ENCODE peak calls at places on chromosomes 1 and 21, in nine cellular contexts. One of them, this sample, is unnamed.

GRCh38 chr1:93750946-93751345 is 69.3 kb upstream of the BCAR3 start:
- DNase-seq in brain pericyte: no peak
- DNase-seq in fibroblast of lung: no peak
- DNase-seq in OCI-LY7: peak
- DNase-seq in ELR: no peak
- DNase-seq in dermis blood vessel endothelial cell: peak
- DNase-seq in stimulated activated CD4-positive, alpha-beta T cell treated with anti-CD3 and anti-CD28 coated beads, Interleukin-15, amount 100 ng/mL, for 1 hour: no peak
- DNase-seq in GM13976: peak
- DNase-seq in stimulated activated naive CD8-positive, alpha-beta T cell treated with anti-CD3 and anti-CD28 coated beads, Interleukin-15, amount 100 ng/mL, for 72 hours: no peak
- DNase-seq in this sample: no peak

GRCh38 chr1:178599087-178599486 is 86.2 kb downstream of the TEX35 start:
- DNase-seq in brain pericyte: no peak
- DNase-seq in fibroblast of lung: no peak
- DNase-seq in OCI-LY7: peak
- DNase-seq in ELR: no peak
- DNase-seq in dermis blood vessel endothelial cell: no peak
- DNase-seq in stimulated activated CD4-positive, alpha-beta T cell treated with anti-CD3 and anti-CD28 coated beads, Interleukin-15, amount 100 ng/mL, for 1 hour: no peak
- DNase-seq in GM13976: no peak
- DNase-seq in stimulated activated naive CD8-positive, alpha-beta T cell treated with anti-CD3 and anti-CD28 coated beads, Interleukin-15, amount 100 ng/mL, for 72 hours: no peak
- DNase-seq in this sample: no peak

GRCh38 chr1:27395441-27396195 is 3.2 kb downstream of the GPR3 start:
- DNase-seq in brain pericyte: no peak
- DNase-seq in fibroblast of lung: peak
- DNase-seq in OCI-LY7: peak
- DNase-seq in ELR: peak
- DNase-seq in dermis blood vessel endothelial cell: peak
- DNase-seq in stimulated activated CD4-positive, alpha-beta T cell treated with anti-CD3 and anti-CD28 coated beads, Interleukin-15, amount 100 ng/mL, for 1 hour: peak
- DNase-seq in GM13976: peak
- DNase-seq in stimulated activated naive CD8-positive, alpha-beta T cell treated with anti-CD3 and anti-CD28 coated beads, Interleukin-15, amount 100 ng/mL, for 72 hours: peak
- DNase-seq in this sample: peak

GRCh38 chr21:26881504-26882228 is 36.5 kb upstream of the ADAMTS1 start:
- DNase-seq in brain pericyte: no peak
- DNase-seq in fibroblast of lung: peak
- DNase-seq in OCI-LY7: peak
- DNase-seq in ELR: peak
- DNase-seq in dermis blood vessel endothelial cell: peak
- DNase-seq in stimulated activated CD4-positive, alpha-beta T cell treated with anti-CD3 and anti-CD28 coated beads, Interleukin-15, amount 100 ng/mL, for 1 hour: no peak
- DNase-seq in GM13976: no peak
- DNase-seq in stimulated activated naive CD8-positive, alpha-beta T cell treated with anti-CD3 and anti-CD28 coated beads, Interleukin-15, amount 100 ng/mL, for 72 hours: no peak
- DNase-seq in this sample: no peak

GRCh38 chr1:226865590-226865989 is 4.8 kb upstream of the PSEN2 start:
- DNase-seq in brain pericyte: no peak
- DNase-seq in fibroblast of lung: no peak
- DNase-seq in OCI-LY7: no peak
- DNase-seq in ELR: no peak
- DNase-seq in dermis blood vessel endothelial cell: no peak
- DNase-seq in stimulated activated CD4-positive, alpha-beta T cell treated with anti-CD3 and anti-CD28 coated beads, Interleukin-15, amount 100 ng/mL, for 1 hour: no peak
- DNase-seq in GM13976: no peak
- DNase-seq in stimulated activated naive CD8-positive, alpha-beta T cell treated with anti-CD3 and anti-CD28 coated beads, Interleukin-15, amount 100 ng/mL, for 72 hours: no peak
- DNase-seq in this sample: no peak

GRCh38 chr1:151849871-151850270 is 3.6 kb downstream of the THEM5 start:
- DNase-seq in brain pericyte: no peak
- DNase-seq in fibroblast of lung: no peak
- DNase-seq in OCI-LY7: no peak
- DNase-seq in ELR: no peak
- DNase-seq in dermis blood vessel endothelial cell: no peak
- DNase-seq in stimulated activated CD4-positive, alpha-beta T cell treated with anti-CD3 and anti-CD28 coated beads, Interleukin-15, amount 100 ng/mL, for 1 hour: no peak
- DNase-seq in GM13976: no peak
- DNase-seq in stimulated activated naive CD8-positive, alpha-beta T cell treated with anti-CD3 and anti-CD28 coated beads, Interleukin-15, amount 100 ng/mL, for 72 hours: no peak
- DNase-seq in this sample: no peak

GRCh38 chr1:92262516-92262915 is 36.3 kb downstream of the GLMN start:
- DNase-seq in brain pericyte: no peak
- DNase-seq in fibroblast of lung: no peak
- DNase-seq in OCI-LY7: no peak
- DNase-seq in ELR: no peak
- DNase-seq in dermis blood vessel endothelial cell: peak
- DNase-seq in stimulated activated CD4-positive, alpha-beta T cell treated with anti-CD3 and anti-CD28 coated beads, Interleukin-15, amount 100 ng/mL, for 1 hour: no peak
- DNase-seq in GM13976: no peak
- DNase-seq in stimulated activated naive CD8-positive, alpha-beta T cell treated with anti-CD3 and anti-CD28 coated beads, Interleukin-15, amount 100 ng/mL, for 72 hours: no peak
- DNase-seq in this sample: no peak

GRCh38 chr1:233113009-233113712 is 162.8 kb downstream of the NTPCR start:
- DNase-seq in brain pericyte: peak
- DNase-seq in fibroblast of lung: peak
- DNase-seq in OCI-LY7: no peak
- DNase-seq in ELR: peak
- DNase-seq in dermis blood vessel endothelial cell: peak
- DNase-seq in stimulated activated CD4-positive, alpha-beta T cell treated with anti-CD3 and anti-CD28 coated beads, Interleukin-15, amount 100 ng/mL, for 1 hour: no peak
- DNase-seq in GM13976: peak
- DNase-seq in stimulated activated naive CD8-positive, alpha-beta T cell treated with anti-CD3 and anti-CD28 coated beads, Interleukin-15, amount 100 ng/mL, for 72 hours: peak
- DNase-seq in this sample: peak

GRCh38 chr21:15841856-15842564 is 112.2 kb downstream of the USP25 start:
- DNase-seq in brain pericyte: no peak
- DNase-seq in fibroblast of lung: peak
- DNase-seq in OCI-LY7: no peak
- DNase-seq in ELR: peak
- DNase-seq in dermis blood vessel endothelial cell: peak
- DNase-seq in stimulated activated CD4-positive, alpha-beta T cell treated with anti-CD3 and anti-CD28 coated beads, Interleukin-15, amount 100 ng/mL, for 1 hour: no peak
- DNase-seq in GM13976: no peak
- DNase-seq in stimulated activated naive CD8-positive, alpha-beta T cell treated with anti-CD3 and anti-CD28 coated beads, Interleukin-15, amount 100 ng/mL, for 72 hours: no peak
- DNase-seq in this sample: no peak

GRCh38 chr21:17514124-17514481 is 1.3 kb downstream of the CXADR start:
- DNase-seq in brain pericyte: no peak
- DNase-seq in fibroblast of lung: peak
- DNase-seq in OCI-LY7: no peak
- DNase-seq in ELR: peak
- DNase-seq in dermis blood vessel endothelial cell: peak
- DNase-seq in stimulated activated CD4-positive, alpha-beta T cell treated with anti-CD3 and anti-CD28 coated beads, Interleukin-15, amount 100 ng/mL, for 1 hour: no peak
- DNase-seq in GM13976: no peak
- DNase-seq in stimulated activated naive CD8-positive, alpha-beta T cell treated with anti-CD3 and anti-CD28 coated beads, Interleukin-15, amount 100 ng/mL, for 72 hours: no peak
- DNase-seq in this sample: no peak

GRCh38 chr1:20174937-20175666 is 10.8 kb upstream of the UBXN10 start:
- DNase-seq in brain pericyte: no peak
- DNase-seq in fibroblast of lung: no peak
- DNase-seq in OCI-LY7: peak
- DNase-seq in ELR: no peak
- DNase-seq in dermis blood vessel endothelial cell: no peak
- DNase-seq in stimulated activated CD4-positive, alpha-beta T cell treated with anti-CD3 and anti-CD28 coated beads, Interleukin-15, amount 100 ng/mL, for 1 hour: no peak
- DNase-seq in GM13976: no peak
- DNase-seq in stimulated activated naive CD8-positive, alpha-beta T cell treated with anti-CD3 and anti-CD28 coated beads, Interleukin-15, amount 100 ng/mL, for 72 hours: no peak
- DNase-seq in this sample: peak

GRCh38 chr21:35048183-35048601 is 910 bp downstream of the RUNX1 start:
- DNase-seq in brain pericyte: no peak
- DNase-seq in fibroblast of lung: peak
- DNase-seq in OCI-LY7: peak
- DNase-seq in ELR: peak
- DNase-seq in dermis blood vessel endothelial cell: no peak
- DNase-seq in stimulated activated CD4-positive, alpha-beta T cell treated with anti-CD3 and anti-CD28 coated beads, Interleukin-15, amount 100 ng/mL, for 1 hour: no peak
- DNase-seq in GM13976: no peak
- DNase-seq in stimulated activated naive CD8-positive, alpha-beta T cell treated with anti-CD3 and anti-CD28 coated beads, Interleukin-15, amount 100 ng/mL, for 72 hours: peak
- DNase-seq in this sample: no peak

GRCh38 chr1:167456500-167456899 is 61.8 kb downstream of the CD247 start:
- DNase-seq in brain pericyte: no peak
- DNase-seq in fibroblast of lung: no peak
- DNase-seq in OCI-LY7: no peak
- DNase-seq in ELR: no peak
- DNase-seq in dermis blood vessel endothelial cell: no peak
- DNase-seq in stimulated activated CD4-positive, alpha-beta T cell treated with anti-CD3 and anti-CD28 coated beads, Interleukin-15, amount 100 ng/mL, for 1 hour: no peak
- DNase-seq in GM13976: no peak
- DNase-seq in stimulated activated naive CD8-positive, alpha-beta T cell treated with anti-CD3 and anti-CD28 coated beads, Interleukin-15, amount 100 ng/mL, for 72 hours: no peak
- DNase-seq in this sample: no peak

GRCh38 chr1:1435911-1436633 is 582 bp downstream of the VWA1 start:
- DNase-seq in brain pericyte: no peak
- DNase-seq in fibroblast of lung: no peak
- DNase-seq in OCI-LY7: no peak
- DNase-seq in ELR: no peak
- DNase-seq in dermis blood vessel endothelial cell: no peak
- DNase-seq in stimulated activated CD4-positive, alpha-beta T cell treated with anti-CD3 and anti-CD28 coated beads, Interleukin-15, amount 100 ng/mL, for 1 hour: no peak
- DNase-seq in GM13976: peak
- DNase-seq in stimulated activated naive CD8-positive, alpha-beta T cell treated with anti-CD3 and anti-CD28 coated beads, Interleukin-15, amount 100 ng/mL, for 72 hours: no peak
- DNase-seq in this sample: no peak

GRCh38 chr1:232968965-232969364 is 18.6 kb downstream of the NTPCR start:
- DNase-seq in brain pericyte: no peak
- DNase-seq in fibroblast of lung: peak
- DNase-seq in OCI-LY7: peak
- DNase-seq in ELR: peak
- DNase-seq in dermis blood vessel endothelial cell: peak
- DNase-seq in stimulated activated CD4-positive, alpha-beta T cell treated with anti-CD3 and anti-CD28 coated beads, Interleukin-15, amount 100 ng/mL, for 1 hour: no peak
- DNase-seq in GM13976: no peak
- DNase-seq in stimulated activated naive CD8-positive, alpha-beta T cell treated with anti-CD3 and anti-CD28 coated beads, Interleukin-15, amount 100 ng/mL, for 72 hours: no peak
- DNase-seq in this sample: no peak

GRCh38 chr1:184483101-184483813 is 96.4 kb downstream of the C1orf21 start:
- DNase-seq in brain pericyte: peak
- DNase-seq in fibroblast of lung: peak
- DNase-seq in OCI-LY7: no peak
- DNase-seq in ELR: peak
- DNase-seq in dermis blood vessel endothelial cell: no peak
- DNase-seq in stimulated activated CD4-positive, alpha-beta T cell treated with anti-CD3 and anti-CD28 coated beads, Interleukin-15, amount 100 ng/mL, for 1 hour: no peak
- DNase-seq in GM13976: no peak
- DNase-seq in stimulated activated naive CD8-positive, alpha-beta T cell treated with anti-CD3 and anti-CD28 coated beads, Interleukin-15, amount 100 ng/mL, for 72 hours: no peak
- DNase-seq in this sample: no peak

GRCh38 chr1:43796111-43796581 is 88.8 kb downstream of the ST3GAL3 start:
- DNase-seq in brain pericyte: no peak
- DNase-seq in fibroblast of lung: peak
- DNase-seq in OCI-LY7: no peak
- DNase-seq in ELR: peak
- DNase-seq in dermis blood vessel endothelial cell: no peak
- DNase-seq in stimulated activated CD4-positive, alpha-beta T cell treated with anti-CD3 and anti-CD28 coated beads, Interleukin-15, amount 100 ng/mL, for 1 hour: no peak
- DNase-seq in GM13976: no peak
- DNase-seq in stimulated activated naive CD8-positive, alpha-beta T cell treated with anti-CD3 and anti-CD28 coated beads, Interleukin-15, amount 100 ng/mL, for 72 hours: no peak
- DNase-seq in this sample: no peak

GRCh38 chr1:173406783-173407230 is 70.3 kb upstream of the PRDX6 start:
- DNase-seq in brain pericyte: no peak
- DNase-seq in fibroblast of lung: no peak
- DNase-seq in OCI-LY7: peak
- DNase-seq in ELR: no peak
- DNase-seq in dermis blood vessel endothelial cell: peak
- DNase-seq in stimulated activated CD4-positive, alpha-beta T cell treated with anti-CD3 and anti-CD28 coated beads, Interleukin-15, amount 100 ng/mL, for 1 hour: no peak
- DNase-seq in GM13976: no peak
- DNase-seq in stimulated activated naive CD8-positive, alpha-beta T cell treated with anti-CD3 and anti-CD28 coated beads, Interleukin-15, amount 100 ng/mL, for 72 hours: no peak
- DNase-seq in this sample: no peak

GRCh38 chr21:41701749-41702148 is 65.1 kb downstream of the RIPK4 start:
- DNase-seq in brain pericyte: no peak
- DNase-seq in fibroblast of lung: no peak
- DNase-seq in OCI-LY7: no peak
- DNase-seq in ELR: no peak
- DNase-seq in dermis blood vessel endothelial cell: no peak
- DNase-seq in stimulated activated CD4-positive, alpha-beta T cell treated with anti-CD3 and anti-CD28 coated beads, Interleukin-15, amount 100 ng/mL, for 1 hour: no peak
- DNase-seq in GM13976: no peak
- DNase-seq in stimulated activated naive CD8-positive, alpha-beta T cell treated with anti-CD3 and anti-CD28 coated beads, Interleukin-15, amount 100 ng/mL, for 72 hours: no peak
- DNase-seq in this sample: peak

GRCh38 chr1:197599789-197600188 is 175.5 kb downstream of the DENND1B start:
- DNase-seq in brain pericyte: no peak
- DNase-seq in fibroblast of lung: no peak
- DNase-seq in OCI-LY7: no peak
- DNase-seq in ELR: no peak
- DNase-seq in dermis blood vessel endothelial cell: no peak
- DNase-seq in stimulated activated CD4-positive, alpha-beta T cell treated with anti-CD3 and anti-CD28 coated beads, Interleukin-15, amount 100 ng/mL, for 1 hour: no peak
- DNase-seq in GM13976: no peak
- DNase-seq in stimulated activated naive CD8-positive, alpha-beta T cell treated with anti-CD3 and anti-CD28 coated beads, Interleukin-15, amount 100 ng/mL, for 72 hours: no peak
- DNase-seq in this sample: no peak

GRCh38 chr1:180269848-180270766 is 40.0 kb downstream of the LHX4 start:
- DNase-seq in brain pericyte: no peak
- DNase-seq in fibroblast of lung: no peak
- DNase-seq in OCI-LY7: no peak
- DNase-seq in ELR: no peak
- DNase-seq in dermis blood vessel endothelial cell: peak
- DNase-seq in stimulated activated CD4-positive, alpha-beta T cell treated with anti-CD3 and anti-CD28 coated beads, Interleukin-15, amount 100 ng/mL, for 1 hour: no peak
- DNase-seq in GM13976: no peak
- DNase-seq in stimulated activated naive CD8-positive, alpha-beta T cell treated with anti-CD3 and anti-CD28 coated beads, Interleukin-15, amount 100 ng/mL, for 72 hours: no peak
- DNase-seq in this sample: no peak